ENCODE peak calls at places on chromosomes 13 and 19, in five cellular contexts. One of them, this sample, is unnamed. For H3K36me3, the result is how much of the 10 kb centered on the place peaks cover.

GRCh38 chr19:5090780-5091575 is 122.1 kb downstream of the KDM4B start:
- DNase-seq in DND-41: peak
- DNase-seq in esophagus muscularis mucosa: no peak
- DNase-seq in hepatocyte: peak
- DNase-seq in psoas muscle: no peak
- DNase-seq in this sample: no peak

GRCh38 chr13:77507931-77508776 is 27.4 kb upstream of the SCEL start:
- DNase-seq in psoas muscle: no peak
- DNase-seq in DND-41: no peak
- DNase-seq in esophagus muscularis mucosa: peak
- DNase-seq in hepatocyte: no peak
- DNase-seq in this sample: no peak

GRCh38 chr13:43990829-43991228 is 111.1 kb downstream of the LACC1 start:
- DNase-seq in DND-41: no peak
- DNase-seq in esophagus muscularis mucosa: no peak
- DNase-seq in hepatocyte: no peak
- DNase-seq in psoas muscle: no peak
- DNase-seq in this sample: no peak

GRCh38 chr19:33456076-33456844 is 65.3 kb downstream of the PEPD start:
- DNase-seq in esophagus muscularis mucosa: no peak
- DNase-seq in hepatocyte: no peak
- DNase-seq in psoas muscle: no peak
- DNase-seq in DND-41: no peak
- DNase-seq in this sample: no peak

GRCh38 chr13:28340272-28340793 is 154.6 kb downstream of the FLT1 start:
- DNase-seq in DND-41: no peak
- DNase-seq in psoas muscle: no peak
- DNase-seq in esophagus muscularis mucosa: no peak
- DNase-seq in hepatocyte: no peak
- DNase-seq in this sample: no peak

GRCh38 chr13:109275848-109276247 is 510.5 kb downstream of the IRS2 start:
- DNase-seq in hepatocyte: peak
- DNase-seq in esophagus muscularis mucosa: peak
- DNase-seq in psoas muscle: no peak
- DNase-seq in DND-41: no peak
- DNase-seq in this sample: peak

GRCh38 chr19:23116802-23117571 is at the start of gene ZNF730:
- DNase-seq in DND-41: peak
- DNase-seq in esophagus muscularis mucosa: no peak
- DNase-seq in hepatocyte: peak
- DNase-seq in psoas muscle: peak
- DNase-seq in this sample: peak

GRCh38 chr13:20375871-20376270 is 143.8 kb upstream of the GJB6 start:
- DNase-seq in esophagus muscularis mucosa: no peak
- DNase-seq in hepatocyte: no peak
- DNase-seq in DND-41: no peak
- DNase-seq in psoas muscle: no peak
- DNase-seq in this sample: no peak

GRCh38 chr13:67230243-67230773 is at the start of gene PCDH9:
- DNase-seq in psoas muscle: peak
- DNase-seq in hepatocyte: peak
- DNase-seq in esophagus muscularis mucosa: peak
- DNase-seq in DND-41: peak
- DNase-seq in this sample: peak

GRCh38 chr19:1112254-1113208 is 8.7 kb downstream of the GPX4 start:
- DNase-seq in DND-41: no peak
- DNase-seq in hepatocyte: no peak
- DNase-seq in psoas muscle: peak
- DNase-seq in esophagus muscularis mucosa: no peak
- DNase-seq in this sample: peak

GRCh38 chr19:1113278-1113985 is 9.6 kb downstream of the GPX4 start:
- DNase-seq in esophagus muscularis mucosa: peak
- DNase-seq in hepatocyte: peak
- DNase-seq in DND-41: peak
- DNase-seq in psoas muscle: peak
- DNase-seq in this sample: peak

GRCh38 chr19:1110809-1111640 is 7.2 kb downstream of the GPX4 start:
- DNase-seq in psoas muscle: no peak
- DNase-seq in DND-41: no peak
- DNase-seq in esophagus muscularis mucosa: no peak
- DNase-seq in hepatocyte: no peak
- DNase-seq in this sample: no peak

GRCh38 chr19:1109697-1110671 is 6.2 kb downstream of the GPX4 start:
- DNase-seq in esophagus muscularis mucosa: no peak
- DNase-seq in psoas muscle: no peak
- DNase-seq in DND-41: no peak
- DNase-seq in hepatocyte: no peak
- DNase-seq in this sample: no peak

DNA sequence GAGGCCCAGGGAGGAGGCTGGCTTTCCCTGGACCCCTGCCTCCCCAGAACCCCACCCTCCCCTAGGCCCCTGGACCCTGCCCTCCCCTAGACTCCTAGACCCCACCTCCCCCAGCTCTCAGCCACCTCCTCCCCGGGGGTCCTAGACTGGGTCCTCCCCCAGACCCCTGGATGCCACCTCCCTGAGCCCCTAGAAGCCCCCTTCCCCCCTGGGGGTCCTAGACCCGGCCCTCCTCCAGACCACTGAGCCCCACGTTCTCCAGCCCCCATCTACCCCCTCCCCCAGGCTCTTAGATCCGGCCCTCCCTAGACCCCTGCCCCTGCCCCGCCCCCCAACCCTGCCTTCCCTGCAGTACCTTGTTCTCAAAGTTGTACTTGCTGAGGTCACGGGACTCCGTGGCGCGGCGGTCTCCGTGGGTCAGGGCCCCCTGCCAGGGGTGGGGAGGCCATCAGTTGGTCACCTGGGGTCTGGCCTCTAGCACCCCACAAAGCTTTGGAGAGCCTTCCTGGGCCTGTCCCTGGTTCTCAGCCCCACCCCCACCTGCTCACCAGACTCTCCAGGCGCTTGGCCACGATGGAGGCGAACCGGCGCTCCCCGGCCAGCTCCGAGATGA is 8.0 kb downstream of the GPX4 start:
- DNase-seq in esophagus muscularis mucosa: no peak
- DNase-seq in DND-41: no peak
- DNase-seq in hepatocyte: no peak
- DNase-seq in psoas muscle: no peak
- DNase-seq in this sample: no peak
- H3K36me3 ChIP-seq in esophagus muscularis mucosa: half or more
- H3K36me3 ChIP-seq in DND-41: half or more
- H3K36me3 ChIP-seq in hepatocyte: under half
- H3K36me3 ChIP-seq in psoas muscle: under half
- H3K36me3 ChIP-seq in this sample: under half

GRCh38 chr19:566844-567243 is 5.6 kb upstream of the BSG start:
- DNase-seq in psoas muscle: no peak
- DNase-seq in esophagus muscularis mucosa: no peak
- DNase-seq in hepatocyte: no peak
- DNase-seq in DND-41: no peak
- DNase-seq in this sample: no peak
- H3K27ac ChIP-seq in psoas muscle: no peak
- H3K27ac ChIP-seq in esophagus muscularis mucosa: no peak
- H3K27ac ChIP-seq in hepatocyte: peak
- H3K27ac ChIP-seq in DND-41: no peak
- H3K27ac ChIP-seq in this sample: no peak

GRCh38 chr19:12314553-12314952 is 18.9 kb downstream of the ZNF563 start:
- DNase-seq in hepatocyte: peak
- DNase-seq in esophagus muscularis mucosa: no peak
- DNase-seq in psoas muscle: no peak
- DNase-seq in DND-41: no peak
- DNase-seq in this sample: peak
- H3K4me3 ChIP-seq in hepatocyte: no peak
- H3K4me3 ChIP-seq in esophagus muscularis mucosa: no peak
- H3K4me3 ChIP-seq in psoas muscle: no peak
- H3K4me3 ChIP-seq in DND-41: no peak
- H3K4me3 ChIP-seq in this sample: no peak

GRCh38 chr19:41321600-41322270 is 11.8 kb downstream of the CCDC97 start:
- DNase-seq in psoas muscle: peak
- DNase-seq in DND-41: no peak
- DNase-seq in hepatocyte: peak
- DNase-seq in esophagus muscularis mucosa: no peak
- DNase-seq in this sample: no peak
- H3K36me3 ChIP-seq in psoas muscle: under half
- H3K36me3 ChIP-seq in DND-41: half or more
- H3K36me3 ChIP-seq in hepatocyte: under half
- H3K36me3 ChIP-seq in esophagus muscularis mucosa: half or more
- H3K36me3 ChIP-seq in this sample: under half